ENCODE peak calls at places on chromosomes 16 and 17, in four cellular contexts. H is T-helper 17 cell, A is heart right ventricle, W is HuH-7. I is an unnamed sample.

GRCh38 chr16:5916711-5917191 is 819.2 kb upstream of the EEF2KMT start:
- DNase-seq in H (no peak), A (no peak), W (no peak), I (no peak)

GRCh38 chr16:29649560-29650494 is 13.2 kb upstream of the SPN start:
- DNase-seq in H (no peak), A (no peak), W (no peak), I (no peak)

GRCh38 chr17:31562447-31562846 is 171.0 kb downstream of the RAB11FIP4 start:
- DNase-seq in H (no peak), A (no peak), W (no peak), I (no peak)

GRCh38 chr17:63479495-63480184 is 2.8 kb downstream of the ACE start:
- DNase-seq in H (no peak), A (no peak), W (no peak), I (no peak)

GRCh38 chr17:78654230-78654824 is 77.1 kb upstream of the DNAH17 start:
- DNase-seq in H (no peak), A (no peak), W (no peak), I (no peak)

GRCh38 chr16:57875347-57875746 is 73.1 kb upstream of the KIFC3 start:
- DNase-seq in H (no peak), A (no peak), W (no peak), I (no peak)

GRCh38 chr16:31528726-31529397 is 1.2 kb downstream of the AHSP start:
- DNase-seq in H (no peak), A (no peak), W (no peak), I (no peak)

GRCh38 chr16:79767597-79768280 is 167.2 kb upstream of the MAF start:
- DNase-seq in H (no peak), A (no peak), W (peak; percentile 37), I (peak; percentile 31)

GRCh38 chr17:77535892-77536291 is 395.1 kb downstream of the SEC14L1 start:
- DNase-seq in H (no peak), A (no peak), W (no peak), I (no peak)

GRCh38 chr16:20396846-20397467 is 7.6 kb downstream of the PDILT start:
- DNase-seq in H (no peak), A (no peak), W (no peak), I (no peak)

GRCh38 chr16:68396481-68396880 is 51.8 kb downstream of the SMPD3 start:
- DNase-seq in H (no peak), A (no peak), W (peak; percentile 55), I (no peak)

GRCh38 chr17:63941162-63941561 is 9.0 kb upstream of the CD79B start:
- DNase-seq in H (no peak), A (no peak), W (no peak), I (no peak)

GRCh38 chr16:87468550-87468949 is 24.3 kb downstream of the ZCCHC14 start:
- DNase-seq in H (no peak), A (no peak), W (no peak), I (no peak)

GRCh38 chr16:64417711-64418227 is 704.1 kb downstream of the CDH11 start:
- DNase-seq in H (no peak), A (no peak), W (no peak), I (no peak)

GRCh38 chr16:66269631-66270332 is 96.7 kb upstream of the CDH5 start:
- DNase-seq in H (no peak), A (no peak), W (no peak), I (peak; percentile 58)

GRCh38 chr16:50102046-50102756 is 36.4 kb downstream of the HEATR3 start:
- DNase-seq in H (no peak), A (no peak), W (no peak), I (no peak)

GRCh38 chr17:80920406-80920805 is 71.2 kb upstream of the CHMP6 start:
- DNase-seq in H (no peak), A (no peak), W (no peak), I (peak; percentile 59)

GRCh38 chr17:56887105-56887504 is 26.7 kb downstream of the TRIM25 start:
- DNase-seq in H (no peak), A (no peak), W (no peak), I (no peak)

GRCh38 chr17:18020971-18021370 is 18.0 kb downstream of the ATPAF2 start:
- DNase-seq in H (no peak), A (no peak), W (no peak), I (no peak)

GRCh38 chr17:50292465-50292864 is 18.2 kb downstream of the TMEM92 start:
- DNase-seq in H (no peak), A (no peak), W (no peak), I (no peak)

GRCh38 chr17:21278304-21279197 is 6.0 kb upstream of the MAP2K3 start:
- DNase-seq in H (no peak), A (no peak), W (no peak), I (no peak)

GRCh38 chr16:21084631-21085235 is 65.9 kb downstream of the DNAH3 start:
- DNase-seq in H (no peak), A (no peak), W (no peak), I (no peak)

GRCh38 chr17:42472709-42473521 is 14.2 kb downstream of the ATP6V0A1 start:
- DNase-seq in H (no peak), A (no peak), W (no peak), I (no peak)

GRCh38 chr16:69315486-69316311 is 4.5 kb downstream of the VPS4A start:
- DNase-seq in H (no peak), A (no peak), W (no peak), I (no peak)

GRCh38 chr16:53053967-53054669 is 673 bp upstream of the CHD9 start:
- DNase-seq in H (no peak), A (peak; percentile 53), W (no peak), I (peak; percentile 76)

GRCh38 chr16:31215287-31216115 is 1.4 kb downstream of the PYDC1 start:
- DNase-seq in H (no peak), A (peak; percentile 62), W (peak; percentile 96), I (peak; percentile 63)

GRCh38 chr16:11379420-11379819 is 34.2 kb downstream of the RMI2 start:
- DNase-seq in H (no peak), A (no peak), W (no peak), I (no peak)

GRCh38 chr17:50350733-50351132 is 4.8 kb downstream of the XYLT2 start:
- DNase-seq in H (no peak), A (no peak), W (no peak), I (peak; percentile 10)

GRCh38 chr17:39152134-39152884 is 872 bp upstream of the PLXDC1 start:
- DNase-seq in H (no peak), A (peak; percentile 39), W (no peak), I (peak; percentile 71)

GRCh38 chr17:38602862-38603785 is 2.6 kb downstream of the SRCIN1 start:
- DNase-seq in H (no peak), A (no peak), W (no peak), I (no peak)

GRCh38 chr17:48335858-48336500 is 94.0 kb downstream of the SKAP1 start:
- DNase-seq in H (no peak), A (no peak), W (peak; percentile 10), I (no peak)

GRCh38 chr16:23494188-23494587 is 16.1 kb downstream of the GGA2 start:
- DNase-seq in H (no peak), A (no peak), W (no peak), I (no peak)

I was measured in ovary.